ENCODE peak calls at places on chromosomes 5 and 9, in eight cellular contexts. One of them, this sample, is unnamed.

GRCh38 chr5:89816038-89816437 is 593.5 kb downstream of the CETN3 start:
- DNase-seq in foreskin fibroblast: peak
- DNase-seq in ovary: no peak
- DNase-seq in CD4-positive, alpha-beta T cell: no peak
- DNase-seq in cardiac fibroblast: no peak
- DNase-seq in epithelial cell of esophagus: no peak
- DNase-seq in GM12865: peak
- DNase-seq in kidney epithelial cell: no peak
- DNase-seq in this sample: no peak

GRCh38 chr9:123542435-123543225 is 186.6 kb downstream of the CRB2 start:
- DNase-seq in foreskin fibroblast: no peak
- DNase-seq in ovary: no peak
- DNase-seq in CD4-positive, alpha-beta T cell: no peak
- DNase-seq in cardiac fibroblast: no peak
- DNase-seq in epithelial cell of esophagus: no peak
- DNase-seq in GM12865: no peak
- DNase-seq in kidney epithelial cell: no peak
- DNase-seq in this sample: no peak

GRCh38 chr5:57595530-57596098 is 113.0 kb upstream of the ACTBL2 start:
- DNase-seq in foreskin fibroblast: no peak
- DNase-seq in ovary: no peak
- DNase-seq in CD4-positive, alpha-beta T cell: no peak
- DNase-seq in cardiac fibroblast: no peak
- DNase-seq in epithelial cell of esophagus: no peak
- DNase-seq in GM12865: no peak
- DNase-seq in kidney epithelial cell: no peak
- DNase-seq in this sample: peak

GRCh38 chr9:113613815-113614413 is 150.4 kb downstream of the RGS3 start:
- DNase-seq in foreskin fibroblast: no peak
- DNase-seq in ovary: peak
- DNase-seq in CD4-positive, alpha-beta T cell: no peak
- DNase-seq in cardiac fibroblast: no peak
- DNase-seq in epithelial cell of esophagus: no peak
- DNase-seq in GM12865: no peak
- DNase-seq in kidney epithelial cell: no peak
- DNase-seq in this sample: no peak

GRCh38 chr5:147780924-147781530 is 1.5 kb downstream of the JAKMIP2 start:
- DNase-seq in foreskin fibroblast: no peak
- DNase-seq in ovary: no peak
- DNase-seq in CD4-positive, alpha-beta T cell: no peak
- DNase-seq in cardiac fibroblast: no peak
- DNase-seq in epithelial cell of esophagus: no peak
- DNase-seq in GM12865: no peak
- DNase-seq in kidney epithelial cell: no peak
- DNase-seq in this sample: no peak

GRCh38 chr9:38707885-38708640 is 11.9 kb downstream of the FAM240B start:
- DNase-seq in foreskin fibroblast: no peak
- DNase-seq in ovary: no peak
- DNase-seq in CD4-positive, alpha-beta T cell: no peak
- DNase-seq in cardiac fibroblast: no peak
- DNase-seq in epithelial cell of esophagus: peak
- DNase-seq in GM12865: peak
- DNase-seq in kidney epithelial cell: no peak
- DNase-seq in this sample: no peak

GRCh38 chr5:50663636-50664035 is 2.8 kb upstream of the PARP8 start:
- DNase-seq in foreskin fibroblast: no peak
- DNase-seq in ovary: no peak
- DNase-seq in CD4-positive, alpha-beta T cell: no peak
- DNase-seq in cardiac fibroblast: no peak
- DNase-seq in epithelial cell of esophagus: no peak
- DNase-seq in GM12865: no peak
- DNase-seq in kidney epithelial cell: no peak
- DNase-seq in this sample: no peak

GRCh38 chr5:15206133-15206532 is 293.8 kb upstream of the FBXL7 start:
- DNase-seq in foreskin fibroblast: no peak
- DNase-seq in ovary: no peak
- DNase-seq in CD4-positive, alpha-beta T cell: no peak
- DNase-seq in cardiac fibroblast: no peak
- DNase-seq in epithelial cell of esophagus: no peak
- DNase-seq in GM12865: no peak
- DNase-seq in kidney epithelial cell: no peak
- DNase-seq in this sample: no peak

GRCh38 chr5:101932599-101932998 is 363.5 kb downstream of the SLCO4C1 start:
- DNase-seq in foreskin fibroblast: no peak
- DNase-seq in ovary: no peak
- DNase-seq in CD4-positive, alpha-beta T cell: no peak
- DNase-seq in cardiac fibroblast: no peak
- DNase-seq in epithelial cell of esophagus: no peak
- DNase-seq in GM12865: no peak
- DNase-seq in kidney epithelial cell: no peak
- DNase-seq in this sample: no peak

GRCh38 chr9:88387035-88387732 is 1.1 kb upstream of the SPIN1 start:
- DNase-seq in foreskin fibroblast: no peak
- DNase-seq in ovary: no peak
- DNase-seq in CD4-positive, alpha-beta T cell: peak
- DNase-seq in cardiac fibroblast: peak
- DNase-seq in epithelial cell of esophagus: peak
- DNase-seq in GM12865: no peak
- DNase-seq in kidney epithelial cell: no peak
- DNase-seq in this sample: peak

GRCh38 chr5:78060421-78060820 is 234.1 kb downstream of the AP3B1 start:
- DNase-seq in foreskin fibroblast: no peak
- DNase-seq in ovary: no peak
- DNase-seq in CD4-positive, alpha-beta T cell: no peak
- DNase-seq in cardiac fibroblast: peak
- DNase-seq in epithelial cell of esophagus: no peak
- DNase-seq in GM12865: no peak
- DNase-seq in kidney epithelial cell: no peak
- DNase-seq in this sample: peak

GRCh38 chr5:89967806-89968444 is 441.6 kb downstream of the CETN3 start:
- DNase-seq in foreskin fibroblast: peak
- DNase-seq in ovary: no peak
- DNase-seq in CD4-positive, alpha-beta T cell: no peak
- DNase-seq in cardiac fibroblast: peak
- DNase-seq in epithelial cell of esophagus: no peak
- DNase-seq in GM12865: no peak
- DNase-seq in kidney epithelial cell: peak
- DNase-seq in this sample: peak

GRCh38 chr5:6680922-6681321 is 32.3 kb upstream of the TENT4A start:
- DNase-seq in foreskin fibroblast: no peak
- DNase-seq in ovary: no peak
- DNase-seq in CD4-positive, alpha-beta T cell: no peak
- DNase-seq in cardiac fibroblast: no peak
- DNase-seq in epithelial cell of esophagus: no peak
- DNase-seq in GM12865: no peak
- DNase-seq in kidney epithelial cell: no peak
- DNase-seq in this sample: no peak

GRCh38 chr5:57687641-57688040 is 205.0 kb upstream of the ACTBL2 start:
- DNase-seq in foreskin fibroblast: no peak
- DNase-seq in ovary: no peak
- DNase-seq in CD4-positive, alpha-beta T cell: no peak
- DNase-seq in cardiac fibroblast: no peak
- DNase-seq in epithelial cell of esophagus: no peak
- DNase-seq in GM12865: no peak
- DNase-seq in kidney epithelial cell: no peak
- DNase-seq in this sample: no peak

GRCh38 chr9:4206718-4207117 is 93.2 kb downstream of the GLIS3 start:
- DNase-seq in foreskin fibroblast: no peak
- DNase-seq in ovary: peak
- DNase-seq in CD4-positive, alpha-beta T cell: no peak
- DNase-seq in cardiac fibroblast: peak
- DNase-seq in epithelial cell of esophagus: no peak
- DNase-seq in GM12865: no peak
- DNase-seq in kidney epithelial cell: no peak
- DNase-seq in this sample: no peak

GRCh38 chr9:2157277-2158105 is 142.3 kb downstream of the SMARCA2 start:
- DNase-seq in foreskin fibroblast: peak
- DNase-seq in ovary: peak
- DNase-seq in CD4-positive, alpha-beta T cell: no peak
- DNase-seq in cardiac fibroblast: peak
- DNase-seq in epithelial cell of esophagus: peak
- DNase-seq in GM12865: peak
- DNase-seq in kidney epithelial cell: no peak
- DNase-seq in this sample: peak

GRCh38 chr5:84791730-84792129 is 407.1 kb upstream of the EDIL3 start:
- DNase-seq in foreskin fibroblast: no peak
- DNase-seq in ovary: no peak
- DNase-seq in CD4-positive, alpha-beta T cell: no peak
- DNase-seq in cardiac fibroblast: no peak
- DNase-seq in epithelial cell of esophagus: no peak
- DNase-seq in GM12865: no peak
- DNase-seq in kidney epithelial cell: no peak
- DNase-seq in this sample: no peak

GRCh38 chr9:130327070-130327780 is 61.7 kb downstream of the HMCN2 start:
- DNase-seq in foreskin fibroblast: no peak
- DNase-seq in ovary: no peak
- DNase-seq in CD4-positive, alpha-beta T cell: no peak
- DNase-seq in cardiac fibroblast: no peak
- DNase-seq in epithelial cell of esophagus: no peak
- DNase-seq in GM12865: no peak
- DNase-seq in kidney epithelial cell: no peak
- DNase-seq in this sample: no peak
- TF ChIP-seq CTCF in foreskin fibroblast: peak
- TF ChIP-seq CTCF in ovary: no peak
- TF ChIP-seq CTCF in CD4-positive, alpha-beta T cell: no peak
- TF ChIP-seq CTCF in cardiac fibroblast: peak
- TF ChIP-seq CTCF in epithelial cell of esophagus: peak
- TF ChIP-seq CTCF in GM12865: peak
- TF ChIP-seq CTCF in kidney epithelial cell: peak
- TF ChIP-seq CTCF in this sample: peak

GRCh38 chr5:180799902-180800801 is 2.5 kb downstream of the MGAT1 start:
- DNase-seq in foreskin fibroblast: peak
- DNase-seq in ovary: no peak
- DNase-seq in CD4-positive, alpha-beta T cell: no peak
- DNase-seq in cardiac fibroblast: peak
- DNase-seq in epithelial cell of esophagus: peak
- DNase-seq in GM12865: no peak
- DNase-seq in kidney epithelial cell: no peak
- DNase-seq in this sample: peak

GRCh38 chr5:180798193-180798592 is 4.4 kb downstream of the MGAT1 start:
- DNase-seq in foreskin fibroblast: no peak
- DNase-seq in ovary: no peak
- DNase-seq in CD4-positive, alpha-beta T cell: no peak
- DNase-seq in cardiac fibroblast: no peak
- DNase-seq in epithelial cell of esophagus: no peak
- DNase-seq in GM12865: no peak
- DNase-seq in kidney epithelial cell: no peak
- DNase-seq in this sample: no peak

GRCh38 chr5:180801596-180802324 is 846 bp downstream of the MGAT1 start:
- DNase-seq in foreskin fibroblast: no peak
- DNase-seq in ovary: no peak
- DNase-seq in CD4-positive, alpha-beta T cell: no peak
- DNase-seq in cardiac fibroblast: no peak
- DNase-seq in epithelial cell of esophagus: no peak
- DNase-seq in GM12865: no peak
- DNase-seq in kidney epithelial cell: no peak
- DNase-seq in this sample: no peak

GRCh38 chr5:180797256-180798192 is 5.1 kb downstream of the MGAT1 start:
- DNase-seq in foreskin fibroblast: no peak
- DNase-seq in ovary: no peak
- DNase-seq in CD4-positive, alpha-beta T cell: no peak
- DNase-seq in cardiac fibroblast: no peak
- DNase-seq in epithelial cell of esophagus: no peak
- DNase-seq in GM12865: no peak
- DNase-seq in kidney epithelial cell: no peak
- DNase-seq in this sample: no peak

DNA sequence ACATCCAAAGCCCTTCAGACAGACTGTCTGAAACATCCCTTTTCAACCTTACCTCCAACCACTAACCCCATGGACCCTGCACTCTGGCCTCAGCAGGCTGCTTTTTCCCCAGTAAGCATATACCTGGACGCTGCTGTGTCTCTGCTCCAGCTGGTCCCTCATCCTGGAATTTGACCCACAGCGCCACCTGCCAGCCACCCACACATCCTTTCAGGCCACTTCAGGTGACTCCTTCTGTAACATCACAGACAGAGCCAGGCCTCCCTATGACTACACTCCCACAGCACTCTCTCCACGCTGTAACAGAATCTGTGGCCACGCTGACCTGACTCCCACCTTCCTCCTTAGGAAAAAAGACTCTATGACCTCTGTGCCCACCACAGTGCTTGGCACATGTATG is 3.4 kb downstream of the MGAT1 start:
- DNase-seq in foreskin fibroblast: no peak
- DNase-seq in ovary: no peak
- DNase-seq in CD4-positive, alpha-beta T cell: no peak
- DNase-seq in cardiac fibroblast: no peak
- DNase-seq in epithelial cell of esophagus: peak
- DNase-seq in GM12865: no peak
- DNase-seq in kidney epithelial cell: no peak
- DNase-seq in this sample: no peak
- TF ChIP-seq CTCF in foreskin fibroblast: peak
- TF ChIP-seq CTCF in ovary: no peak
- TF ChIP-seq CTCF in CD4-positive, alpha-beta T cell: peak
- TF ChIP-seq CTCF in cardiac fibroblast: peak
- TF ChIP-seq CTCF in epithelial cell of esophagus: peak
- TF ChIP-seq CTCF in GM12865: peak
- TF ChIP-seq CTCF in kidney epithelial cell: peak
- TF ChIP-seq CTCF in this sample: no peak

DNA sequence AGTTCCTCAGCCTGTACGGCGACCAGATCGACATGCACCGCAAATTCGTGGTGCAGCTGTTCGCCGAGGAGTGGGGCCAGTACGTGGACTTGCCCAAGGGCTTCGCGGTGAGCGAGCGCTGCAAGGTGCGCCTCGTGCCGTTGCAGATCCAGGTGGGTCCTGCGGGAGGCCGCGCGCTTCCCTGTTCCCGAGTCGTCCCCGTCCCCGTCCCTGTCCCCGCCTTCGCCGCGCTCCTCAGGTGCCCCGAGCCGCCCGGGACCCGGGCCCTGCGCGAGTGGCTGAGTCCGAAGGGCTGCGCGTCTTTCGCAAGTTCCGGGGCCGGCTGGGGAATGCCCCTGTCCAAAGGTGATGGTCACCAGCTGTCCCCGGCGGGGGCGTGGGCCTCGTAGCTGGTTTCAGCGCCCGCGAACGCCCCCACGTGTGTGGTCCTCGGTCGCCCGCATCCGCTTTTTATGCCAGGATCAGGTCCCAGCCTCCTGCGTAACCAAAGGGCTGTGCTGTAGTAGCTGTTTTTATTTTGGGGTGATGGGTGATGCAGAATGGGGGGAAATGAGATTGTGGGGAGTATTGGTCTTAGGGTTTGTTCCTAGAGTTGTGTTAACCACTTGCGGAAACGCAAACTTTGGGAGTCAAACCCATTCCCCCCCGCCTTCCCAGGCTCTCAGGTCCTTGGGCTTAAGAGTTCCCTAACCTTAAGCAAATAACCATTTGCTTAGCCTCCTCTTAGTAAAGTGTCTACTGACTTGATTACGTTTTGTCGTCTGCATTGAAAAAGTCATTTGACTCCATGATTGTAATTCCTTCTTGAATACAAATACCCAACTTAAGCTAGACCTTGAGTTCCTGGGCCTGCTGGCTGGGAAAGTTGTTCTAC is 612 bp downstream of the ISOC1 start:
- DNase-seq in foreskin fibroblast: peak
- DNase-seq in ovary: peak
- DNase-seq in CD4-positive, alpha-beta T cell: peak
- DNase-seq in cardiac fibroblast: peak
- DNase-seq in epithelial cell of esophagus: peak
- DNase-seq in GM12865: peak
- DNase-seq in kidney epithelial cell: peak
- DNase-seq in this sample: peak
- TF ChIP-seq CTCF in foreskin fibroblast: no peak
- TF ChIP-seq CTCF in ovary: no peak
- TF ChIP-seq CTCF in CD4-positive, alpha-beta T cell: no peak
- TF ChIP-seq CTCF in cardiac fibroblast: no peak
- TF ChIP-seq CTCF in epithelial cell of esophagus: no peak
- TF ChIP-seq CTCF in GM12865: no peak
- TF ChIP-seq CTCF in kidney epithelial cell: no peak
- TF ChIP-seq CTCF in this sample: no peak

GRCh38 chr5:176361437-176362097 is at the start of gene KIAA1191:
- DNase-seq in foreskin fibroblast: peak
- DNase-seq in ovary: peak
- DNase-seq in CD4-positive, alpha-beta T cell: peak
- DNase-seq in cardiac fibroblast: peak
- DNase-seq in epithelial cell of esophagus: peak
- DNase-seq in GM12865: peak
- DNase-seq in kidney epithelial cell: peak
- DNase-seq in this sample: peak
- TF ChIP-seq CTCF in foreskin fibroblast: no peak
- TF ChIP-seq CTCF in ovary: no peak
- TF ChIP-seq CTCF in CD4-positive, alpha-beta T cell: no peak
- TF ChIP-seq CTCF in cardiac fibroblast: peak
- TF ChIP-seq CTCF in epithelial cell of esophagus: peak
- TF ChIP-seq CTCF in GM12865: no peak
- TF ChIP-seq CTCF in kidney epithelial cell: peak
- TF ChIP-seq CTCF in this sample: peak

This sample was measured in fibroblast of villous mesenchyme.